ENCODE peak calls at places on chromosome 20, in eight cellular contexts. One of them, this sample, is unnamed.

GRCh38 chr20:23265226-23265625 is 85.4 kb upstream of the NXT1 start:
- DNase-seq in neural crest cell: no peak
- DNase-seq in SK-N-MC: no peak
- DNase-seq in Jurkat, Clone E6-1: no peak
- DNase-seq in fibroblast of gingiva: no peak
- DNase-seq in activated CD4-positive, alpha-beta T cell treated with anti-CD3 and anti-CD28 coated beads, Interleukin-2, amount 50 U/mL, for 1 hour: no peak
- DNase-seq in fibroblast of lung: peak
- DNase-seq in A172: peak
- DNase-seq in this sample: no peak

GRCh38 chr20:13117200-13117599 is 103.9 kb upstream of the ISM1 start:
- DNase-seq in activated CD4-positive, alpha-beta T cell treated with anti-CD3 and anti-CD28 coated beads, Interleukin-2, amount 50 U/mL, for 1 hour: no peak
- DNase-seq in A172: no peak
- DNase-seq in neural crest cell: no peak
- DNase-seq in Jurkat, Clone E6-1: no peak
- DNase-seq in fibroblast of lung: no peak
- DNase-seq in fibroblast of gingiva: no peak
- DNase-seq in SK-N-MC: no peak
- DNase-seq in this sample: no peak

GRCh38 chr20:44973053-44973452 is 6.7 kb downstream of the STK4 start:
- DNase-seq in Jurkat, Clone E6-1: no peak
- DNase-seq in fibroblast of gingiva: no peak
- DNase-seq in neural crest cell: no peak
- DNase-seq in A172: peak
- DNase-seq in SK-N-MC: no peak
- DNase-seq in fibroblast of lung: no peak
- DNase-seq in activated CD4-positive, alpha-beta T cell treated with anti-CD3 and anti-CD28 coated beads, Interleukin-2, amount 50 U/mL, for 1 hour: no peak
- DNase-seq in this sample: no peak

GRCh38 chr20:32697608-32698007 is 23.9 kb upstream of the C20orf203 start:
- DNase-seq in SK-N-MC: no peak
- DNase-seq in A172: no peak
- DNase-seq in neural crest cell: no peak
- DNase-seq in fibroblast of lung: no peak
- DNase-seq in fibroblast of gingiva: no peak
- DNase-seq in Jurkat, Clone E6-1: no peak
- DNase-seq in activated CD4-positive, alpha-beta T cell treated with anti-CD3 and anti-CD28 coated beads, Interleukin-2, amount 50 U/mL, for 1 hour: no peak
- DNase-seq in this sample: no peak

GRCh38 chr20:888057-888456 is 28.1 kb downstream of the ANGPT4 start:
- DNase-seq in fibroblast of gingiva: no peak
- DNase-seq in SK-N-MC: no peak
- DNase-seq in activated CD4-positive, alpha-beta T cell treated with anti-CD3 and anti-CD28 coated beads, Interleukin-2, amount 50 U/mL, for 1 hour: no peak
- DNase-seq in Jurkat, Clone E6-1: no peak
- DNase-seq in A172: no peak
- DNase-seq in fibroblast of lung: no peak
- DNase-seq in neural crest cell: no peak
- DNase-seq in this sample: no peak

GRCh38 chr20:34473262-34473883 is 42.8 kb upstream of the DYNLRB1 start:
- DNase-seq in A172: peak
- DNase-seq in fibroblast of gingiva: peak
- DNase-seq in activated CD4-positive, alpha-beta T cell treated with anti-CD3 and anti-CD28 coated beads, Interleukin-2, amount 50 U/mL, for 1 hour: peak
- DNase-seq in Jurkat, Clone E6-1: peak
- DNase-seq in neural crest cell: peak
- DNase-seq in fibroblast of lung: peak
- DNase-seq in SK-N-MC: no peak
- DNase-seq in this sample: peak

GRCh38 chr20:51513545-51513944 is 29.0 kb downstream of the NFATC2 start:
- DNase-seq in activated CD4-positive, alpha-beta T cell treated with anti-CD3 and anti-CD28 coated beads, Interleukin-2, amount 50 U/mL, for 1 hour: no peak
- DNase-seq in Jurkat, Clone E6-1: no peak
- DNase-seq in fibroblast of gingiva: no peak
- DNase-seq in A172: no peak
- DNase-seq in neural crest cell: no peak
- DNase-seq in fibroblast of lung: no peak
- DNase-seq in SK-N-MC: no peak
- DNase-seq in this sample: no peak

GRCh38 chr20:58150772-58151171 is 77.7 kb downstream of the ANKRD60 start:
- DNase-seq in fibroblast of gingiva: no peak
- DNase-seq in activated CD4-positive, alpha-beta T cell treated with anti-CD3 and anti-CD28 coated beads, Interleukin-2, amount 50 U/mL, for 1 hour: no peak
- DNase-seq in Jurkat, Clone E6-1: no peak
- DNase-seq in SK-N-MC: no peak
- DNase-seq in neural crest cell: no peak
- DNase-seq in fibroblast of lung: no peak
- DNase-seq in A172: no peak
- DNase-seq in this sample: no peak

GRCh38 chr20:36542019-36542488 is 735 bp downstream of the MYL9 start:
- DNase-seq in activated CD4-positive, alpha-beta T cell treated with anti-CD3 and anti-CD28 coated beads, Interleukin-2, amount 50 U/mL, for 1 hour: no peak
- DNase-seq in SK-N-MC: no peak
- DNase-seq in neural crest cell: peak
- DNase-seq in fibroblast of gingiva: peak
- DNase-seq in A172: no peak
- DNase-seq in Jurkat, Clone E6-1: no peak
- DNase-seq in fibroblast of lung: peak
- DNase-seq in this sample: no peak

GRCh38 chr20:24965065-24965919 is 16.2 kb downstream of the CST7 start:
- DNase-seq in neural crest cell: no peak
- DNase-seq in fibroblast of lung: no peak
- DNase-seq in Jurkat, Clone E6-1: no peak
- DNase-seq in activated CD4-positive, alpha-beta T cell treated with anti-CD3 and anti-CD28 coated beads, Interleukin-2, amount 50 U/mL, for 1 hour: no peak
- DNase-seq in A172: no peak
- DNase-seq in fibroblast of gingiva: no peak
- DNase-seq in SK-N-MC: no peak
- DNase-seq in this sample: no peak

GRCh38 chr20:60063739-60064138 is 105.5 kb downstream of the CDH26 start:
- DNase-seq in fibroblast of lung: no peak
- DNase-seq in activated CD4-positive, alpha-beta T cell treated with anti-CD3 and anti-CD28 coated beads, Interleukin-2, amount 50 U/mL, for 1 hour: no peak
- DNase-seq in neural crest cell: no peak
- DNase-seq in Jurkat, Clone E6-1: peak
- DNase-seq in fibroblast of gingiva: no peak
- DNase-seq in A172: no peak
- DNase-seq in SK-N-MC: no peak
- DNase-seq in this sample: no peak

GRCh38 chr20:2973574-2973973 is 69.8 kb upstream of the GNRH2 start:
- DNase-seq in A172: no peak
- DNase-seq in fibroblast of gingiva: no peak
- DNase-seq in SK-N-MC: no peak
- DNase-seq in fibroblast of lung: no peak
- DNase-seq in activated CD4-positive, alpha-beta T cell treated with anti-CD3 and anti-CD28 coated beads, Interleukin-2, amount 50 U/mL, for 1 hour: no peak
- DNase-seq in Jurkat, Clone E6-1: no peak
- DNase-seq in neural crest cell: no peak
- DNase-seq in this sample: no peak

GRCh38 chr20:53621482-53622246 is 28.0 kb upstream of the ZNF217 start:
- DNase-seq in fibroblast of lung: peak
- DNase-seq in fibroblast of gingiva: peak
- DNase-seq in Jurkat, Clone E6-1: no peak
- DNase-seq in neural crest cell: no peak
- DNase-seq in activated CD4-positive, alpha-beta T cell treated with anti-CD3 and anti-CD28 coated beads, Interleukin-2, amount 50 U/mL, for 1 hour: no peak
- DNase-seq in SK-N-MC: peak
- DNase-seq in A172: peak
- DNase-seq in this sample: peak

GRCh38 chr20:1734269-1734858 is 76.8 kb upstream of the SIRPG start:
- DNase-seq in A172: peak
- DNase-seq in activated CD4-positive, alpha-beta T cell treated with anti-CD3 and anti-CD28 coated beads, Interleukin-2, amount 50 U/mL, for 1 hour: no peak
- DNase-seq in Jurkat, Clone E6-1: peak
- DNase-seq in fibroblast of gingiva: no peak
- DNase-seq in SK-N-MC: no peak
- DNase-seq in neural crest cell: no peak
- DNase-seq in fibroblast of lung: peak
- DNase-seq in this sample: no peak

GRCh38 chr20:53004267-53004813 is 32.2 kb downstream of the TSHZ2 start:
- DNase-seq in activated CD4-positive, alpha-beta T cell treated with anti-CD3 and anti-CD28 coated beads, Interleukin-2, amount 50 U/mL, for 1 hour: no peak
- DNase-seq in A172: no peak
- DNase-seq in SK-N-MC: no peak
- DNase-seq in fibroblast of gingiva: no peak
- DNase-seq in Jurkat, Clone E6-1: no peak
- DNase-seq in fibroblast of lung: no peak
- DNase-seq in neural crest cell: no peak
- DNase-seq in this sample: no peak

GRCh38 chr20:34472246-34472925 is 43.8 kb upstream of the DYNLRB1 start:
- DNase-seq in SK-N-MC: no peak
- DNase-seq in activated CD4-positive, alpha-beta T cell treated with anti-CD3 and anti-CD28 coated beads, Interleukin-2, amount 50 U/mL, for 1 hour: no peak
- DNase-seq in fibroblast of lung: peak
- DNase-seq in A172: peak
- DNase-seq in neural crest cell: no peak
- DNase-seq in fibroblast of gingiva: peak
- DNase-seq in Jurkat, Clone E6-1: no peak
- DNase-seq in this sample: no peak

GRCh38 chr20:62209850-62210495 is 10.1 kb downstream of the HRH3 start:
- DNase-seq in SK-N-MC: no peak
- DNase-seq in fibroblast of gingiva: no peak
- DNase-seq in Jurkat, Clone E6-1: no peak
- DNase-seq in activated CD4-positive, alpha-beta T cell treated with anti-CD3 and anti-CD28 coated beads, Interleukin-2, amount 50 U/mL, for 1 hour: no peak
- DNase-seq in neural crest cell: no peak
- DNase-seq in fibroblast of lung: no peak
- DNase-seq in A172: no peak
- DNase-seq in this sample: no peak

GRCh38 chr20:25046181-25046641 is 11.7 kb downstream of the ACSS1 start:
- DNase-seq in Jurkat, Clone E6-1: no peak
- DNase-seq in neural crest cell: no peak
- DNase-seq in A172: no peak
- DNase-seq in fibroblast of gingiva: no peak
- DNase-seq in SK-N-MC: no peak
- DNase-seq in fibroblast of lung: no peak
- DNase-seq in activated CD4-positive, alpha-beta T cell treated with anti-CD3 and anti-CD28 coated beads, Interleukin-2, amount 50 U/mL, for 1 hour: no peak
- DNase-seq in this sample: no peak

GRCh38 chr20:59184880-59185447 is 21.3 kb downstream of the ZNF831 start:
- DNase-seq in A172: peak
- DNase-seq in activated CD4-positive, alpha-beta T cell treated with anti-CD3 and anti-CD28 coated beads, Interleukin-2, amount 50 U/mL, for 1 hour: no peak
- DNase-seq in fibroblast of gingiva: no peak
- DNase-seq in fibroblast of lung: no peak
- DNase-seq in neural crest cell: no peak
- DNase-seq in SK-N-MC: no peak
- DNase-seq in Jurkat, Clone E6-1: no peak
- DNase-seq in this sample: no peak

GRCh38 chr20:23086056-23086551 is at the start of gene CD93:
- DNase-seq in fibroblast of gingiva: no peak
- DNase-seq in SK-N-MC: no peak
- DNase-seq in neural crest cell: no peak
- DNase-seq in Jurkat, Clone E6-1: peak
- DNase-seq in A172: no peak
- DNase-seq in activated CD4-positive, alpha-beta T cell treated with anti-CD3 and anti-CD28 coated beads, Interleukin-2, amount 50 U/mL, for 1 hour: no peak
- DNase-seq in fibroblast of lung: peak
- DNase-seq in this sample: no peak

GRCh38 chr20:63740501-63741353 is 1.2 kb downstream of the SLC2A4RG start:
- DNase-seq in A172: peak
- DNase-seq in fibroblast of lung: peak
- DNase-seq in neural crest cell: peak
- DNase-seq in activated CD4-positive, alpha-beta T cell treated with anti-CD3 and anti-CD28 coated beads, Interleukin-2, amount 50 U/mL, for 1 hour: peak
- DNase-seq in SK-N-MC: no peak
- DNase-seq in fibroblast of gingiva: peak
- DNase-seq in Jurkat, Clone E6-1: no peak
- DNase-seq in this sample: peak

GRCh38 chr20:64077876-64078551 is 1.3 kb downstream of the RGS19 start:
- DNase-seq in fibroblast of lung: no peak
- DNase-seq in A172: no peak
- DNase-seq in activated CD4-positive, alpha-beta T cell treated with anti-CD3 and anti-CD28 coated beads, Interleukin-2, amount 50 U/mL, for 1 hour: peak
- DNase-seq in Jurkat, Clone E6-1: peak
- DNase-seq in fibroblast of gingiva: no peak
- DNase-seq in neural crest cell: no peak
- DNase-seq in SK-N-MC: no peak
- DNase-seq in this sample: peak

GRCh38 chr20:57210054-57210910 is 56.2 kb downstream of the BMP7 start:
- DNase-seq in neural crest cell: no peak
- DNase-seq in fibroblast of lung: no peak
- DNase-seq in activated CD4-positive, alpha-beta T cell treated with anti-CD3 and anti-CD28 coated beads, Interleukin-2, amount 50 U/mL, for 1 hour: no peak
- DNase-seq in SK-N-MC: no peak
- DNase-seq in Jurkat, Clone E6-1: no peak
- DNase-seq in fibroblast of gingiva: no peak
- DNase-seq in A172: no peak
- DNase-seq in this sample: no peak

This sample was measured in OCI-LY7.